ENCODE peak calls at places on chromosomes 3 and 15, in seven cellular contexts. One of them, this sample, is unnamed.

GRCh38 chr3:116734243-116734642 is 24.7 kb downstream of the TUSC7 start:
- DNase-seq in dorsolateral prefrontal cortex: no peak
- DNase-seq in AG09309: no peak
- DNase-seq in CD4-positive, alpha-beta T cell: no peak
- DNase-seq in WTC11: no peak
- DNase-seq in BJ: no peak
- DNase-seq in keratinocyte: no peak
- DNase-seq in this sample: no peak

GRCh38 chr15:52370010-52370409 is 74.4 kb upstream of the MYO5C start:
- DNase-seq in BJ: no peak
- DNase-seq in CD4-positive, alpha-beta T cell: no peak
- DNase-seq in keratinocyte: no peak
- DNase-seq in WTC11: no peak
- DNase-seq in dorsolateral prefrontal cortex: no peak
- DNase-seq in AG09309: no peak
- DNase-seq in this sample: no peak

GRCh38 chr3:151169700-151170224 is 33.3 kb downstream of the GPR171 start:
- DNase-seq in CD4-positive, alpha-beta T cell: no peak
- DNase-seq in AG09309: no peak
- DNase-seq in BJ: no peak
- DNase-seq in dorsolateral prefrontal cortex: no peak
- DNase-seq in keratinocyte: no peak
- DNase-seq in WTC11: no peak
- DNase-seq in this sample: peak; percentile 21

GRCh38 chr3:49602877-49603411 is 48.7 kb downstream of the BSN start:
- DNase-seq in AG09309: no peak
- DNase-seq in BJ: no peak
- DNase-seq in CD4-positive, alpha-beta T cell: peak; percentile 54
- DNase-seq in WTC11: no peak
- DNase-seq in keratinocyte: peak; percentile 26
- DNase-seq in dorsolateral prefrontal cortex: no peak
- DNase-seq in this sample: no peak

GRCh38 chr3:187902041-187902471 is 156.8 kb upstream of the BCL6 start:
- DNase-seq in AG09309: no peak
- DNase-seq in BJ: no peak
- DNase-seq in keratinocyte: no peak
- DNase-seq in WTC11: no peak
- DNase-seq in CD4-positive, alpha-beta T cell: no peak
- DNase-seq in dorsolateral prefrontal cortex: no peak
- DNase-seq in this sample: peak; percentile 18

GRCh38 chr3:32440481-32441350 is 49.1 kb downstream of the CMTM7 start:
- DNase-seq in CD4-positive, alpha-beta T cell: no peak
- DNase-seq in BJ: no peak
- DNase-seq in WTC11: no peak
- DNase-seq in keratinocyte: peak; percentile 58
- DNase-seq in dorsolateral prefrontal cortex: no peak
- DNase-seq in AG09309: no peak
- DNase-seq in this sample: no peak

GRCh38 chr3:134974621-134975020 is 179.6 kb downstream of the EPHB1 start:
- DNase-seq in CD4-positive, alpha-beta T cell: no peak
- DNase-seq in keratinocyte: no peak
- DNase-seq in AG09309: no peak
- DNase-seq in dorsolateral prefrontal cortex: no peak
- DNase-seq in BJ: no peak
- DNase-seq in WTC11: no peak
- DNase-seq in this sample: no peak

GRCh38 chr15:38688761-38689160 is 124.1 kb upstream of the RASGRP1 start:
- DNase-seq in AG09309: no peak
- DNase-seq in CD4-positive, alpha-beta T cell: no peak
- DNase-seq in WTC11: no peak
- DNase-seq in BJ: no peak
- DNase-seq in keratinocyte: no peak
- DNase-seq in dorsolateral prefrontal cortex: no peak
- DNase-seq in this sample: no peak

GRCh38 chr3:31701286-31701685 is 168.6 kb downstream of the STT3B start:
- DNase-seq in WTC11: no peak
- DNase-seq in dorsolateral prefrontal cortex: no peak
- DNase-seq in keratinocyte: no peak
- DNase-seq in AG09309: no peak
- DNase-seq in BJ: no peak
- DNase-seq in CD4-positive, alpha-beta T cell: no peak
- DNase-seq in this sample: no peak

GRCh38 chr15:61227269-61228024 is 1.7 kb downstream of the RORA start:
- DNase-seq in WTC11: peak; percentile 38
- DNase-seq in CD4-positive, alpha-beta T cell: no peak
- DNase-seq in AG09309: peak; percentile 27
- DNase-seq in BJ: no peak
- DNase-seq in dorsolateral prefrontal cortex: peak; percentile 7
- DNase-seq in keratinocyte: no peak
- DNase-seq in this sample: peak; percentile 28

GRCh38 chr3:32375596-32375930 is 16.1 kb upstream of the CMTM7 start:
- DNase-seq in CD4-positive, alpha-beta T cell: no peak
- DNase-seq in AG09309: no peak
- DNase-seq in dorsolateral prefrontal cortex: no peak
- DNase-seq in WTC11: no peak
- DNase-seq in keratinocyte: no peak
- DNase-seq in BJ: no peak
- DNase-seq in this sample: no peak

GRCh38 chr15:92617197-92618037 is 38.2 kb downstream of the FAM174B start:
- DNase-seq in BJ: peak; percentile 59
- DNase-seq in CD4-positive, alpha-beta T cell: no peak
- DNase-seq in keratinocyte: no peak
- DNase-seq in AG09309: no peak
- DNase-seq in WTC11: no peak
- DNase-seq in dorsolateral prefrontal cortex: no peak
- DNase-seq in this sample: no peak

GRCh38 chr3:154969366-154969765 is 110.8 kb upstream of the MME start:
- DNase-seq in CD4-positive, alpha-beta T cell: no peak
- DNase-seq in WTC11: no peak
- DNase-seq in keratinocyte: no peak
- DNase-seq in dorsolateral prefrontal cortex: no peak
- DNase-seq in AG09309: no peak
- DNase-seq in BJ: no peak
- DNase-seq in this sample: no peak

GRCh38 chr3:149001727-149002126 is 10.4 kb downstream of the GYG1 start:
- DNase-seq in CD4-positive, alpha-beta T cell: no peak
- DNase-seq in BJ: no peak
- DNase-seq in keratinocyte: no peak
- DNase-seq in dorsolateral prefrontal cortex: no peak
- DNase-seq in WTC11: no peak
- DNase-seq in AG09309: no peak
- DNase-seq in this sample: no peak

GRCh38 chr3:130658666-130659065 is 88.0 kb downstream of the PIK3R4 start:
- DNase-seq in BJ: peak; percentile 14
- DNase-seq in dorsolateral prefrontal cortex: no peak
- DNase-seq in AG09309: peak; percentile 33
- DNase-seq in WTC11: no peak
- DNase-seq in CD4-positive, alpha-beta T cell: no peak
- DNase-seq in keratinocyte: no peak
- DNase-seq in this sample: no peak

GRCh38 chr3:148797822-148798221 is 29.8 kb upstream of the CPB1 start:
- DNase-seq in WTC11: no peak
- DNase-seq in dorsolateral prefrontal cortex: no peak
- DNase-seq in keratinocyte: no peak
- DNase-seq in CD4-positive, alpha-beta T cell: no peak
- DNase-seq in AG09309: no peak
- DNase-seq in BJ: no peak
- DNase-seq in this sample: no peak

GRCh38 chr3:158771018-158771350 is 30.9 kb upstream of the MFSD1 start:
- DNase-seq in CD4-positive, alpha-beta T cell: no peak
- DNase-seq in BJ: no peak
- DNase-seq in WTC11: no peak
- DNase-seq in AG09309: no peak
- DNase-seq in keratinocyte: no peak
- DNase-seq in dorsolateral prefrontal cortex: no peak
- DNase-seq in this sample: no peak

GRCh38 chr3:150739877-150740645 is 22.9 kb downstream of the SIAH2 start:
- DNase-seq in dorsolateral prefrontal cortex: no peak
- DNase-seq in AG09309: no peak
- DNase-seq in CD4-positive, alpha-beta T cell: no peak
- DNase-seq in WTC11: no peak
- DNase-seq in BJ: no peak
- DNase-seq in keratinocyte: no peak
- DNase-seq in this sample: no peak

GRCh38 chr3:46714728-46715506 is 2.8 kb downstream of the PRSS50 start:
- DNase-seq in WTC11: no peak
- DNase-seq in AG09309: no peak
- DNase-seq in dorsolateral prefrontal cortex: no peak
- DNase-seq in keratinocyte: no peak
- DNase-seq in BJ: no peak
- DNase-seq in CD4-positive, alpha-beta T cell: no peak
- DNase-seq in this sample: peak; percentile 33

GRCh38 chr15:60392601-60392985 is 5.2 kb downstream of the ANXA2 start:
- DNase-seq in BJ: no peak
- DNase-seq in AG09309: no peak
- DNase-seq in keratinocyte: peak; percentile 65
- DNase-seq in WTC11: no peak
- DNase-seq in CD4-positive, alpha-beta T cell: no peak
- DNase-seq in dorsolateral prefrontal cortex: no peak
- DNase-seq in this sample: no peak

GRCh38 chr15:28075482-28076029 is 23.6 kb downstream of the OCA2 start:
- DNase-seq in BJ: no peak
- DNase-seq in dorsolateral prefrontal cortex: no peak
- DNase-seq in AG09309: no peak
- DNase-seq in keratinocyte: no peak
- DNase-seq in CD4-positive, alpha-beta T cell: no peak
- DNase-seq in WTC11: no peak
- DNase-seq in this sample: no peak

GRCh38 chr3:168094877-168095610 is 680 bp downstream of the GOLIM4 start:
- DNase-seq in WTC11: peak; percentile 66
- DNase-seq in CD4-positive, alpha-beta T cell: no peak
- DNase-seq in AG09309: no peak
- DNase-seq in keratinocyte: no peak
- DNase-seq in BJ: no peak
- DNase-seq in dorsolateral prefrontal cortex: peak; percentile 54
- DNase-seq in this sample: peak; percentile 72

GRCh38 chr3:152258448-152259302 is 10.1 kb upstream of the MBNL1 start:
- DNase-seq in WTC11: no peak
- DNase-seq in CD4-positive, alpha-beta T cell: no peak
- DNase-seq in AG09309: peak; percentile 98
- DNase-seq in keratinocyte: no peak
- DNase-seq in BJ: peak; percentile 94
- DNase-seq in dorsolateral prefrontal cortex: no peak
- DNase-seq in this sample: no peak

DNA sequence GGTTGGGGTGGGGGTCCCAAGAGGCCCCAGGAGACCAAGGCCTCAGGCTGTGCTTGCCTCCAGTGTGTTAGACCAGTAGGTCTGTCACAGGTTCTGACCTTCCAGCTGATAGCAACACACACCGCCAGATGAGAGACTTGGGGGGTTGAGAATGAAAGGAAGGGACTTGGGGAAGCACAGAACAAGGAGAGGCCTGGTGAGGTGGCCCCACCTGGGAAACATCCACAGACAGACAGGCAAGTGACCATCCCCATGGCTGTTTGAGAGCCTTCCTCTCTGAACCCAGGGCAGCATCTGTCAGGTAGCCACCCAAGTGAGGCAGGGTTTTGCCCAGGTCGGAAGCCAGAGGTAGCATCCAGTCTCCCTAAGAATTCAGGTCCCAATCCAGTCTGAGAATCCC is 35.0 kb upstream of the VPS8 start:
- DNase-seq in keratinocyte: no peak
- DNase-seq in BJ: no peak
- DNase-seq in CD4-positive, alpha-beta T cell: no peak
- DNase-seq in AG09309: no peak
- DNase-seq in WTC11: no peak
- DNase-seq in dorsolateral prefrontal cortex: no peak
- DNase-seq in this sample: no peak
- TF ChIP-seq CTCF in keratinocyte: no peak
- TF ChIP-seq CTCF in BJ: no peak
- TF ChIP-seq CTCF in CD4-positive, alpha-beta T cell: no peak
- TF ChIP-seq CTCF in AG09309: no peak
- TF ChIP-seq CTCF in WTC11: no peak
- TF ChIP-seq CTCF in dorsolateral prefrontal cortex: no peak
- TF ChIP-seq CTCF in this sample: no peak

GRCh38 chr3:71961378-71961777 is 176.4 kb upstream of the PROK2 start:
- DNase-seq in keratinocyte: no peak
- DNase-seq in dorsolateral prefrontal cortex: no peak
- DNase-seq in CD4-positive, alpha-beta T cell: no peak
- DNase-seq in AG09309: no peak
- DNase-seq in WTC11: no peak
- DNase-seq in BJ: no peak
- DNase-seq in this sample: no peak

GRCh38 chr3:71962561-71963240 is 177.8 kb upstream of the PROK2 start:
- DNase-seq in CD4-positive, alpha-beta T cell: no peak
- DNase-seq in BJ: no peak
- DNase-seq in keratinocyte: no peak
- DNase-seq in AG09309: no peak
- DNase-seq in WTC11: no peak
- DNase-seq in dorsolateral prefrontal cortex: no peak
- DNase-seq in this sample: no peak

GRCh38 chr3:71964170-71964569 is 179.2 kb upstream of the PROK2 start:
- DNase-seq in CD4-positive, alpha-beta T cell: no peak
- DNase-seq in dorsolateral prefrontal cortex: no peak
- DNase-seq in WTC11: no peak
- DNase-seq in AG09309: no peak
- DNase-seq in keratinocyte: no peak
- DNase-seq in BJ: no peak
- DNase-seq in this sample: no peak

GRCh38 chr3:71958533-71958932 is 173.6 kb upstream of the PROK2 start:
- DNase-seq in CD4-positive, alpha-beta T cell: no peak
- DNase-seq in dorsolateral prefrontal cortex: no peak
- DNase-seq in keratinocyte: no peak
- DNase-seq in BJ: no peak
- DNase-seq in WTC11: no peak
- DNase-seq in AG09309: no peak
- DNase-seq in this sample: no peak

GRCh38 chr3:71961891-71962290 is 176.9 kb upstream of the PROK2 start:
- DNase-seq in CD4-positive, alpha-beta T cell: no peak
- DNase-seq in AG09309: no peak
- DNase-seq in keratinocyte: no peak
- DNase-seq in BJ: no peak
- DNase-seq in dorsolateral prefrontal cortex: no peak
- DNase-seq in WTC11: no peak
- DNase-seq in this sample: no peak
- TF ChIP-seq CTCF in CD4-positive, alpha-beta T cell: no peak
- TF ChIP-seq CTCF in AG09309: no peak
- TF ChIP-seq CTCF in keratinocyte: no peak
- TF ChIP-seq CTCF in BJ: no peak
- TF ChIP-seq CTCF in dorsolateral prefrontal cortex: no peak
- TF ChIP-seq CTCF in WTC11: no peak
- TF ChIP-seq CTCF in this sample: no peak

DNA sequence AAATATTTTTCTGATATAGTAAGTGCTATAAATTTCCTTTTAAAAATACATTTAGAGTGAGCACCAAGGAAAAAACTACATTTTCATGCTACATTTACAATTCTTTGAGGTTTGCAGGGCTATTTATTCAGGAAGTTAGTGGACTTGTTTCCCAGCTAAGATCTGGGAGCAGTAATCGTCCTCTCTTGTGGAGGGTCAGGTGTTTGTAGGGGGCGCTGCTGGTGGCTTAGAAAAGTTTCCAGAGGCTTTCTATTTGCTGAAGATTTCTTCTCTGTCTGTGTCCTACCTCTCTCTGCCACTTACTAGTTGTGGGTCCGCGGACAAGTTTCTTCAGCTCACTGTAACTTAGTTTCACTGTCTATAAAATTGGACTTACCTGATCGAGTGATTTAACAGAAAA is 163.9 kb downstream of the PEX5L start:
- DNase-seq in WTC11: peak; percentile 42
- DNase-seq in CD4-positive, alpha-beta T cell: no peak
- DNase-seq in AG09309: no peak
- DNase-seq in dorsolateral prefrontal cortex: no peak
- DNase-seq in keratinocyte: no peak
- DNase-seq in BJ: no peak
- DNase-seq in this sample: no peak
- TF ChIP-seq CTCF in WTC11: no peak
- TF ChIP-seq CTCF in CD4-positive, alpha-beta T cell: no peak
- TF ChIP-seq CTCF in AG09309: no peak
- TF ChIP-seq CTCF in dorsolateral prefrontal cortex: no peak
- TF ChIP-seq CTCF in keratinocyte: no peak
- TF ChIP-seq CTCF in BJ: no peak
- TF ChIP-seq CTCF in this sample: no peak

GRCh38 chr15:34610388-34610787 is 26.9 kb upstream of the GOLGA8B start:
- DNase-seq in CD4-positive, alpha-beta T cell: no peak
- DNase-seq in AG09309: no peak
- DNase-seq in keratinocyte: no peak
- DNase-seq in WTC11: no peak
- DNase-seq in dorsolateral prefrontal cortex: no peak
- DNase-seq in BJ: no peak
- DNase-seq in this sample: no peak
- TF ChIP-seq CTCF in CD4-positive, alpha-beta T cell: no peak
- TF ChIP-seq CTCF in AG09309: peak; percentile 27
- TF ChIP-seq CTCF in keratinocyte: peak; percentile 46
- TF ChIP-seq CTCF in WTC11: no peak
- TF ChIP-seq CTCF in dorsolateral prefrontal cortex: peak; percentile 10
- TF ChIP-seq CTCF in BJ: peak; percentile 32
- TF ChIP-seq CTCF in this sample: peak; percentile 26

This sample was measured in GM13976.